ENCODE peak calls at places on chromosomes 1 and 21, in ten cellular contexts. One of them, this sample, is unnamed.

GRCh38 chr1:114435088-114435715 is 75.8 kb downstream of the TRIM33 start:
- DNase-seq in left ventricle myocardium inferior: no peak
- DNase-seq in AG04450: no peak
- DNase-seq in astrocyte of the spinal cord: no peak
- DNase-seq in SK-N-SH: no peak
- DNase-seq in BJ: no peak
- DNase-seq in PC-9: no peak
- DNase-seq in lower lobe of right lung: no peak
- DNase-seq in omental fat pad: no peak
- DNase-seq in MM.1S: no peak
- DNase-seq in this sample: no peak

GRCh38 chr1:215647738-215648137 is 80.6 kb downstream of the KCTD3 start:
- DNase-seq in AG04450: no peak
- DNase-seq in omental fat pad: no peak
- DNase-seq in left ventricle myocardium inferior: no peak
- DNase-seq in lower lobe of right lung: no peak
- DNase-seq in BJ: no peak
- DNase-seq in PC-9: no peak
- DNase-seq in SK-N-SH: no peak
- DNase-seq in MM.1S: no peak
- DNase-seq in astrocyte of the spinal cord: no peak
- DNase-seq in this sample: no peak

GRCh38 chr1:235286667-235287066 is 41.3 kb downstream of the ARID4B start:
- DNase-seq in left ventricle myocardium inferior: no peak
- DNase-seq in MM.1S: no peak
- DNase-seq in omental fat pad: no peak
- DNase-seq in PC-9: no peak
- DNase-seq in astrocyte of the spinal cord: no peak
- DNase-seq in AG04450: no peak
- DNase-seq in SK-N-SH: no peak
- DNase-seq in lower lobe of right lung: no peak
- DNase-seq in BJ: no peak
- DNase-seq in this sample: no peak

GRCh38 chr1:14259191-14259757 is 339.2 kb upstream of the KAZN start:
- DNase-seq in astrocyte of the spinal cord: peak; percentile 32
- DNase-seq in omental fat pad: peak; percentile 24
- DNase-seq in left ventricle myocardium inferior: peak; percentile 86
- DNase-seq in BJ: no peak
- DNase-seq in MM.1S: no peak
- DNase-seq in PC-9: no peak
- DNase-seq in lower lobe of right lung: peak; percentile 66
- DNase-seq in AG04450: no peak
- DNase-seq in SK-N-SH: no peak
- DNase-seq in this sample: no peak

GRCh38 chr1:223341111-223341510 is 22.9 kb downstream of the SUSD4 start:
- DNase-seq in BJ: no peak
- DNase-seq in SK-N-SH: no peak
- DNase-seq in AG04450: no peak
- DNase-seq in lower lobe of right lung: no peak
- DNase-seq in MM.1S: no peak
- DNase-seq in PC-9: no peak
- DNase-seq in astrocyte of the spinal cord: peak; percentile 37
- DNase-seq in omental fat pad: no peak
- DNase-seq in left ventricle myocardium inferior: peak; percentile 61
- DNase-seq in this sample: no peak

GRCh38 chr1:110475358-110476027 is 24.5 kb downstream of the PROK1 start:
- DNase-seq in SK-N-SH: no peak
- DNase-seq in PC-9: no peak
- DNase-seq in lower lobe of right lung: no peak
- DNase-seq in MM.1S: no peak
- DNase-seq in omental fat pad: no peak
- DNase-seq in BJ: no peak
- DNase-seq in AG04450: no peak
- DNase-seq in astrocyte of the spinal cord: no peak
- DNase-seq in left ventricle myocardium inferior: no peak
- DNase-seq in this sample: no peak

GRCh38 chr21:34858559-34858958 is 189.8 kb downstream of the CLIC6 start:
- DNase-seq in omental fat pad: no peak
- DNase-seq in MM.1S: no peak
- DNase-seq in lower lobe of right lung: no peak
- DNase-seq in left ventricle myocardium inferior: no peak
- DNase-seq in PC-9: no peak
- DNase-seq in AG04450: no peak
- DNase-seq in BJ: no peak
- DNase-seq in SK-N-SH: no peak
- DNase-seq in astrocyte of the spinal cord: no peak
- DNase-seq in this sample: no peak

GRCh38 chr21:46017695-46018094 is 36.1 kb downstream of the COL6A1 start:
- DNase-seq in SK-N-SH: no peak
- DNase-seq in BJ: no peak
- DNase-seq in left ventricle myocardium inferior: no peak
- DNase-seq in PC-9: no peak
- DNase-seq in astrocyte of the spinal cord: no peak
- DNase-seq in omental fat pad: no peak
- DNase-seq in lower lobe of right lung: no peak
- DNase-seq in MM.1S: no peak
- DNase-seq in AG04450: no peak
- DNase-seq in this sample: no peak

GRCh38 chr21:44822484-44823178 is 4.8 kb upstream of the SUMO3 start:
- DNase-seq in astrocyte of the spinal cord: no peak
- DNase-seq in MM.1S: no peak
- DNase-seq in SK-N-SH: no peak
- DNase-seq in left ventricle myocardium inferior: no peak
- DNase-seq in PC-9: no peak
- DNase-seq in BJ: no peak
- DNase-seq in AG04450: no peak
- DNase-seq in lower lobe of right lung: no peak
- DNase-seq in omental fat pad: no peak
- DNase-seq in this sample: no peak

GRCh38 chr1:162383091-162383490 is 1.6 kb downstream of the C1orf226 start:
- DNase-seq in MM.1S: no peak
- DNase-seq in omental fat pad: no peak
- DNase-seq in lower lobe of right lung: no peak
- DNase-seq in SK-N-SH: no peak
- DNase-seq in PC-9: no peak
- DNase-seq in astrocyte of the spinal cord: no peak
- DNase-seq in BJ: no peak
- DNase-seq in AG04450: no peak
- DNase-seq in left ventricle myocardium inferior: no peak
- DNase-seq in this sample: no peak

GRCh38 chr1:201916649-201917249 is 28.1 kb downstream of the SHISA4 start:
- DNase-seq in lower lobe of right lung: peak; percentile 54
- DNase-seq in SK-N-SH: peak; percentile 84
- DNase-seq in astrocyte of the spinal cord: peak; percentile 85
- DNase-seq in omental fat pad: peak; percentile 80
- DNase-seq in left ventricle myocardium inferior: peak; percentile 41
- DNase-seq in PC-9: peak; percentile 82
- DNase-seq in MM.1S: peak; percentile 30
- DNase-seq in AG04450: peak; percentile 79
- DNase-seq in BJ: no peak
- DNase-seq in this sample: no peak

GRCh38 chr1:210816136-210816535 is 317.8 kb downstream of the KCNH1 start:
- DNase-seq in AG04450: no peak
- DNase-seq in astrocyte of the spinal cord: no peak
- DNase-seq in omental fat pad: no peak
- DNase-seq in MM.1S: no peak
- DNase-seq in lower lobe of right lung: no peak
- DNase-seq in PC-9: no peak
- DNase-seq in left ventricle myocardium inferior: no peak
- DNase-seq in BJ: no peak
- DNase-seq in SK-N-SH: no peak
- DNase-seq in this sample: no peak

GRCh38 chr21:45644041-45644906 is 749 bp downstream of the PCBP3 start:
- DNase-seq in left ventricle myocardium inferior: no peak
- DNase-seq in SK-N-SH: peak; percentile 77
- DNase-seq in astrocyte of the spinal cord: peak; percentile 19
- DNase-seq in lower lobe of right lung: no peak
- DNase-seq in omental fat pad: no peak
- DNase-seq in PC-9: no peak
- DNase-seq in AG04450: no peak
- DNase-seq in MM.1S: peak; percentile 82
- DNase-seq in BJ: no peak
- DNase-seq in this sample: no peak

GRCh38 chr1:24186993-24187790 is at the start of gene IFNLR1:
- DNase-seq in astrocyte of the spinal cord: no peak
- DNase-seq in left ventricle myocardium inferior: peak; percentile 50
- DNase-seq in lower lobe of right lung: peak; percentile 83
- DNase-seq in SK-N-SH: peak; percentile 89
- DNase-seq in omental fat pad: no peak
- DNase-seq in BJ: no peak
- DNase-seq in AG04450: no peak
- DNase-seq in MM.1S: peak; percentile 92
- DNase-seq in PC-9: peak; percentile 55
- DNase-seq in this sample: no peak

GRCh38 chr1:202018476-202019234 is 8.3 kb downstream of the ELF3 start:
- DNase-seq in SK-N-SH: no peak
- DNase-seq in PC-9: peak; percentile 99
- DNase-seq in AG04450: no peak
- DNase-seq in lower lobe of right lung: peak; percentile 89
- DNase-seq in MM.1S: no peak
- DNase-seq in astrocyte of the spinal cord: no peak
- DNase-seq in BJ: no peak
- DNase-seq in left ventricle myocardium inferior: no peak
- DNase-seq in omental fat pad: no peak
- DNase-seq in this sample: no peak

GRCh38 chr1:5394111-5394510 is 598.1 kb downstream of the NPHP4 start:
- DNase-seq in PC-9: no peak
- DNase-seq in astrocyte of the spinal cord: no peak
- DNase-seq in left ventricle myocardium inferior: no peak
- DNase-seq in AG04450: no peak
- DNase-seq in BJ: no peak
- DNase-seq in MM.1S: no peak
- DNase-seq in lower lobe of right lung: no peak
- DNase-seq in omental fat pad: no peak
- DNase-seq in SK-N-SH: no peak
- DNase-seq in this sample: no peak
- TF ChIP-seq CTCF in PC-9: peak; percentile 32
- TF ChIP-seq CTCF in astrocyte of the spinal cord: no peak
- TF ChIP-seq CTCF in left ventricle myocardium inferior: no peak
- TF ChIP-seq CTCF in AG04450: no peak
- TF ChIP-seq CTCF in BJ: no peak
- TF ChIP-seq CTCF in MM.1S: no peak
- TF ChIP-seq CTCF in lower lobe of right lung: no peak
- TF ChIP-seq CTCF in omental fat pad: no peak
- TF ChIP-seq CTCF in SK-N-SH: no peak
- TF ChIP-seq CTCF in this sample: no peak

GRCh38 chr1:205739348-205740160 is 10.4 kb downstream of the NUCKS1 start:
- DNase-seq in AG04450: peak; percentile 76
- DNase-seq in BJ: peak; percentile 26
- DNase-seq in omental fat pad: no peak
- DNase-seq in SK-N-SH: no peak
- DNase-seq in left ventricle myocardium inferior: no peak
- DNase-seq in MM.1S: no peak
- DNase-seq in PC-9: no peak
- DNase-seq in lower lobe of right lung: no peak
- DNase-seq in astrocyte of the spinal cord: peak; percentile 68
- DNase-seq in this sample: no peak
- TF ChIP-seq CTCF in AG04450: peak; percentile 52
- TF ChIP-seq CTCF in BJ: peak; percentile 43
- TF ChIP-seq CTCF in omental fat pad: no peak
- TF ChIP-seq CTCF in SK-N-SH: peak; percentile 39
- TF ChIP-seq CTCF in left ventricle myocardium inferior: no peak
- TF ChIP-seq CTCF in MM.1S: peak; percentile 7
- TF ChIP-seq CTCF in PC-9: no peak
- TF ChIP-seq CTCF in lower lobe of right lung: no peak
- TF ChIP-seq CTCF in astrocyte of the spinal cord: peak; percentile 33
- TF ChIP-seq CTCF in this sample: no peak

DNA sequence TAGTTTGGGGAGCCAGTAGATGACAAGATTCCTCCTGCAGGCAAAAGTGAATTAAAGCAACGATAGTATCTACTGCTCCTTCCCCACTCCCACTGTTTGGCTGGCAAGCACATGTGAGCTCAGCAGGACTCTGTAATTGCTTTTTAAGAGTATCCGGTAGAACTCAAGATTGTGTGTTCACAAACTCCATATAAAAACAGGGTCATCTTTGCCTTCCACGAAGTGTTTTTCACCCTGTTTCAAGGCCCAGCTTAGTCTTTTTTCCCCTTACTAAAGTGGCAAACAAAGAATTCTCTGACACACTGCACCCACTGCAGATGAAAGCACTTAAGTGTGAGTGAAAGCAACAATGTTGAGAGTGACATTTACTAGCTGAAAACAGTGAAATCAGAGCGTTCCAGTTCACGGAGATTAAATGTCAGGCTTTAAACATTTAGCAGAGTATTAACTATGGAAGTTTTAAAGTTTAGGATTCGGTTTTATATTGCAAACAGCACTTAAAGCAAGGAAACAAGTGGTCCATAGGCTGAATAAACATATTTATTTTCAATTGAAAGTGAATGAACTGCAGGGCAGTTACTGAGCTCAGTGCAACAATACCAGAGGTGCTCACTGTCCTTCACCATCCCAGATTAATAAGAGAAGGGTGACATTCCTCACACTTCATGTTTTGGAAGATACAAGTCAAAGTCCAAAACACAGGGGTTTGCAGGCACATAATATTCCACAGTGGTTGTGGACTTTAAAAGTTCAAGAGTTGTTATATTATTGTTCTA is 69.9 kb downstream of the ALG14 start:
- DNase-seq in AG04450: no peak
- DNase-seq in MM.1S: no peak
- DNase-seq in SK-N-SH: peak; percentile 54
- DNase-seq in left ventricle myocardium inferior: no peak
- DNase-seq in BJ: no peak
- DNase-seq in omental fat pad: no peak
- DNase-seq in lower lobe of right lung: no peak
- DNase-seq in PC-9: no peak
- DNase-seq in astrocyte of the spinal cord: peak; percentile 73
- DNase-seq in this sample: no peak
- TF ChIP-seq CTCF in AG04450: no peak
- TF ChIP-seq CTCF in MM.1S: no peak
- TF ChIP-seq CTCF in SK-N-SH: peak; percentile 8
- TF ChIP-seq CTCF in left ventricle myocardium inferior: no peak
- TF ChIP-seq CTCF in BJ: no peak
- TF ChIP-seq CTCF in omental fat pad: no peak
- TF ChIP-seq CTCF in lower lobe of right lung: no peak
- TF ChIP-seq CTCF in PC-9: no peak
- TF ChIP-seq CTCF in astrocyte of the spinal cord: no peak
- TF ChIP-seq CTCF in this sample: no peak

DNA sequence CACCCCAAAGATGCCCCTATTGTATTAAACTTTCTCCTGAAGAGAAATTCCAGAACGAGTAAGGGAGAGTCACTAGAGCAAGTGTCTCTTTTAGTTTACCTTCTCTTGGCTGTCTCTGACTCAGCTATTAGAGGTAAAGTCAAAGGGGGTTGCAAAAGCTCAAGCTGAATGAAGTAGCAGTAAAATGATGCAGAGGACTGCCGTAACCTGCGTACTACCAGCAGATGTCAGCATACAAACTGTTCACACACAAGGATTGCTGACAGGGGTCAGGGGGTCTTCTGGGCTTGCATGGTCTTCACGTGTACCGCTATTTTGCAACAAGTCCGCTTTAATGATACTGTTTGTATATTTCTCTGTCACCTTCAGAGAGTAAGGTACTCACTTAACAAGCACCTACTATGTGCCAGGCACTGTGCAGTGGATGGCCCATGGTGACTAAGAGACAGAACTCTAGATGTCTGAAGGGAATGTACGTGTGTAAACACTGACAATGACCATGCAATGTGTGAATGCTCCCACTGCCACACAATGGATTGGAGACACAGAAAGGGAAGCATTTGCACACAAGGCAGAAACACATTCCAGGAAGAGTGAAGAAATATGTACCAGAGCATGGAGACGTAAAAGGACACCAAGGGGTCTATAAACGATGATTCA is 34.9 kb downstream of the CHML start:
- DNase-seq in astrocyte of the spinal cord: no peak
- DNase-seq in PC-9: no peak
- DNase-seq in MM.1S: no peak
- DNase-seq in left ventricle myocardium inferior: no peak
- DNase-seq in omental fat pad: no peak
- DNase-seq in BJ: no peak
- DNase-seq in SK-N-SH: peak; percentile 17
- DNase-seq in lower lobe of right lung: no peak
- DNase-seq in AG04450: no peak
- DNase-seq in this sample: no peak
- TF ChIP-seq CTCF in astrocyte of the spinal cord: peak; percentile 41
- TF ChIP-seq CTCF in PC-9: peak; percentile 21
- TF ChIP-seq CTCF in MM.1S: peak; percentile 13
- TF ChIP-seq CTCF in left ventricle myocardium inferior: no peak
- TF ChIP-seq CTCF in omental fat pad: no peak
- TF ChIP-seq CTCF in BJ: no peak
- TF ChIP-seq CTCF in SK-N-SH: peak; percentile 45
- TF ChIP-seq CTCF in lower lobe of right lung: no peak
- TF ChIP-seq CTCF in AG04450: peak; percentile 22
- TF ChIP-seq CTCF in this sample: peak; percentile 15

This sample was measured in CD14-positive monocyte.